ENCODE peak calls at places on chromosomes 13 and 19, in four cellular contexts. C is fibroblast of pulmonary artery, O is astrocyte of the spinal cord, E is KG1. I is an unnamed sample.

GRCh38 chr19:19655641-19656343 is 7.7 kb downstream of the ATP13A1 start:
- DNase-seq in C (no peak), O (no peak), E (no peak), I (no peak)

GRCh38 chr13:101424381-101425155 is 8.3 kb upstream of the NALCN start:
- DNase-seq in C (no peak), O (peak; percentile 36), E (no peak), I (no peak)

GRCh38 chr13:109274188-109274821 is 512.1 kb downstream of the IRS2 start:
- DNase-seq in C (peak; percentile 89), O (peak; percentile 70), E (no peak), I (no peak)

GRCh38 chr13:70090036-70090723 is 17.4 kb upstream of the ATXN8OS start:
- DNase-seq in C (no peak), O (no peak), E (no peak), I (no peak)

GRCh38 chr13:22061806-22062391 is 391.0 kb downstream of the FGF9 start:
- DNase-seq in C (no peak), O (no peak), E (no peak), I (no peak)

GRCh38 chr19:42363614-42364346 is 26.3 kb downstream of the CNFN start:
- DNase-seq in C (no peak), O (no peak), E (no peak), I (no peak)

GRCh38 chr13:114131581-114132418 is 623 bp downstream of the RASA3 start:
- DNase-seq in C (peak; percentile 53), O (peak; percentile 33), E (no peak), I (no peak)

GRCh38 chr13:33644607-33645543 is 173.1 kb upstream of the RFC3 start:
- DNase-seq in C (peak; percentile 48), O (no peak), E (no peak), I (no peak)

GRCh38 chr13:97574926-97575325 is 141.0 kb downstream of the RAP2A start:
- DNase-seq in C (peak; percentile 64), O (peak; percentile 3), E (no peak), I (no peak)

GRCh38 chr19:45601524-45602522 is at the start of gene GPR4:
- DNase-seq in C (peak; percentile 48), O (no peak), E (no peak), I (no peak)

GRCh38 chr13:101127741-101128353 is 288.5 kb downstream of the NALCN start:
- DNase-seq in C (peak; percentile 67), O (peak; percentile 67), E (peak; percentile 14), I (no peak)

GRCh38 chr19:56840452-56841193 is at the start of the genes PEG3 and ZIM2:
- DNase-seq in C (peak; percentile 1), O (no peak), E (no peak), I (no peak)

GRCh38 chr13:20141238-20142018 is 19.4 kb downstream of the GJA3 start:
- DNase-seq in C (no peak), O (no peak), E (no peak), I (no peak)

GRCh38 chr19:45553464-45553863 is 31.1 kb downstream of the OPA3 start:
- DNase-seq in C (no peak), O (no peak), E (no peak), I (no peak)

GRCh38 chr13:48647625-48648024 is 6.1 kb upstream of the CYSLTR2 start:
- DNase-seq in C (no peak), O (no peak), E (no peak), I (no peak)

GRCh38 chr19:2627319-2627829 is 75.1 kb downstream of the GNG7 start:
- DNase-seq in C (peak; percentile 96), O (peak; percentile 98), E (no peak), I (no peak)

GRCh38 chr19:19053508-19054314 is 10.1 kb upstream of the SLC25A42 start:
- DNase-seq in C (peak; percentile 73), O (peak; percentile 47), E (no peak), I (peak; percentile 61)

GRCh38 chr19:6423499-6424189 is 967 bp downstream of the KHSRP start:
- DNase-seq in C (peak; percentile 55), O (peak; percentile 37), E (no peak), I (peak; percentile 72)

GRCh38 chr13:42990147-42990990 is 1.7 kb downstream of the EPSTI1 start:
- DNase-seq in C (no peak), O (peak; percentile 75), E (no peak), I (no peak)

GRCh38 chr19:56751078-56751489 is 79.5 kb upstream of the ZNF835 start:
- DNase-seq in C (no peak), O (no peak), E (no peak), I (no peak)

GRCh38 chr19:3358919-3359849 is 7.2 kb upstream of the NFIC start:
- DNase-seq in C (peak; percentile 56), O (peak; percentile 43), E (no peak), I (peak; percentile 72)

GRCh38 chr13:33262997-33263396 is 22.6 kb downstream of the STARD13 start:
- DNase-seq in C (no peak), O (no peak), E (no peak), I (no peak)

GRCh38 chr19:29813665-29814064 is 1.9 kb downstream of the CCNE1 start:
- DNase-seq in C (no peak), O (no peak), E (no peak), I (no peak)

GRCh38 chr13:95678967-95679366 is 2.0 kb downstream of the DNAJC3 start:
- DNase-seq in C (no peak), O (no peak), E (no peak), I (no peak)

GRCh38 chr13:22195726-22196125 is 524.9 kb downstream of the FGF9 start:
- DNase-seq in C (no peak), O (no peak), E (no peak), I (no peak)

GRCh38 chr13:94112227-94112626 is 367.3 kb downstream of the DCT start:
- DNase-seq in C (peak; percentile 85), O (peak; percentile 94), E (no peak), I (no peak)

GRCh38 chr13:93941444-93941843 is 538.0 kb downstream of the DCT start:
- DNase-seq in C (no peak), O (no peak), E (no peak), I (no peak)

GRCh38 chr13:114101325-114101821 is 31.1 kb downstream of the RASA3 start:
- DNase-seq in C (no peak), O (no peak), E (no peak), I (no peak)

I was measured in stimulated activated effector memory CD8-positive, alpha-beta T cell treated with anti-CD3 and anti-CD28 coated beads, Interleukin-12 subunit alpha, Interleukin-12 subunit beta, amount 100 ng/mL, for 72 hours.